ENCODE peak calls at places on chromosome 4, in five cellular contexts. Z, Q, U, B and S are unnamed samples.

GRCh38 chr4:75895744-75896314 is 6.4 kb downstream of the PPEF2 start:
- DNase-seq in Z (no peak), Q (peak; percentile 57), U (peak; percentile 22), B (no peak), S (no peak)

GRCh38 chr4:27023366-27023765 is 162.7 kb downstream of the STIM2 start:
- DNase-seq in Z (no peak), Q (no peak), U (no peak), B (no peak), S (no peak)

GRCh38 chr4:95124906-95125504 is 367.2 kb downstream of the BMPR1B start:
- DNase-seq in Z (no peak), Q (peak; percentile 9), U (peak; percentile 7), B (no peak), S (no peak)

GRCh38 chr4:20529681-20530080 is 170.6 kb upstream of the PACRGL start:
- DNase-seq in Z (no peak), Q (no peak), U (no peak), B (no peak), S (no peak)

GRCh38 chr4:179399054-179399782 is 1957.0 kb upstream of the AGA start:
- DNase-seq in Z (no peak), Q (no peak), U (no peak), B (no peak), S (no peak)

GRCh38 chr4:2341911-2342652 is 76.4 kb downstream of the ZFYVE28 start:
- DNase-seq in Z (peak; percentile 34), Q (no peak), U (no peak), B (peak; percentile 39), S (peak; percentile 40)

GRCh38 chr4:25538430-25538829 is 117.2 kb upstream of the SLC34A2 start:
- DNase-seq in Z (no peak), Q (no peak), U (no peak), B (no peak), S (no peak)

GRCh38 chr4:101795704-101796103 is 5.2 kb downstream of the BANK1 start:
- DNase-seq in Z (no peak), Q (no peak), U (no peak), B (no peak), S (no peak)

GRCh38 chr4:15577508-15577907 is 77.6 kb downstream of the FBXL5 start:
- DNase-seq in Z (no peak), Q (no peak), U (no peak), B (no peak), S (no peak)

GRCh38 chr4:23483320-23483958 is 406.4 kb downstream of the PPARGC1A start:
- DNase-seq in Z (no peak), Q (no peak), U (no peak), B (no peak), S (no peak)

GRCh38 chr4:123444298-123444731 is 47.7 kb downstream of the SPRY1 start:
- DNase-seq in Z (no peak), Q (peak; percentile 39), U (no peak), B (no peak), S (no peak)
- TF ChIP-seq POLR2AphosphoS5 in Z (no peak), Q (peak; percentile 68), U (peak; percentile 71), B (no peak), S (no peak)

GRCh38 chr4:175986-176385 is 51.7 kb downstream of the ZNF718 start:
- DNase-seq in Z (no peak), Q (no peak), U (no peak), B (no peak), S (no peak)
- H3K9me3 ChIP-seq in Z (peaks cover 67% of the 10 kb centered on the region), Q (no peaks in the 10 kb centered on the region), U (peaks cover 14% of the 10 kb centered on the region), B (peaks cover 100% of the 10 kb centered on the region), S (peaks cover 78% of the 10 kb centered on the region)

DNA sequence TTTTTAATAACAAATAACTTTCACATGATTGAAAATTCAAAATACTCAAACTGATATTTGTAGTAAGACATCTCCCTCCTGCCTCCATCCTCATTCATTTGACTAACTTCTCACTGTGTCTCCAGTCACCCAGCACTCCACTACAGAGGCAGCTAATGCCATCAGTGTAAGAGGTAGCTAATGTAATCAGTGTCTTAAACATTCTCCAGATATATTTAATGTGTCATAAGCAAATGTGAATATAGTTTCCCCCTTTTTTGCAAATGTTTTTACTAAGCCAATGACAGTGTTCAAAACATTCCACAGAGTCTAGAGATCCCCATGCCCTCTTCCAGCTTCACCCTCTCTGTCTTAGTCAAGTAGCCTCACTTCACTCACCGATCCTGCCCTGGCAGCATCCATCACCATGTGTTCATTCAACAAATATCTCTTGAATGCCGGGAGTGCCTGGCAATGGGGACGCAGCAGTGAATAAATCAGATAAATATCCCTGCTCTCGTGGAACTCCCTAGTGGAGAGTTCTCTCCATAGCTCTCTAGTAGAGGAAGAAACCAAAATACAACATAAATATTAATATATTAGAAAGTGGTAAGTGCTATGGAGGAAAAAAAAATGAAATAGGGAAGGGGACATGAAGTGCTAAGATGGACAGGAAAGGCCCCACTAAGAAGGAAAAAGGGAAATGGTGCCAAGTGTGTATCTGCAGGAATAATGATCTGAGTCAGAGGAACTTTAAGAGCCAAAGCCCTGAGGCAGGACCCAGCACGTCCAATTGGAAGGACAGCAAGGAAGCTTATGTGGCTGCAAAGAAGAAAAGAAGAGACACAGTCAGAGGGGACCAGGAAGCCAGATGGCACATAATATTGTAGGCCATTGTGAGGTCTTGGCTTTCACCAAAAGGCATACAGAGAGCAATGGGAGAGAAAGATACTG is 18.7 kb downstream of the SCFD2 start:
- DNase-seq in Z (no peak), Q (no peak), U (no peak), B (no peak), S (no peak)
- H3K4me3 ChIP-seq in Z (no peak overlapping the region), Q (no peak overlapping the region), U (no peak overlapping the region), B (no peak overlapping the region), S (no peak overlapping the region)

GRCh38 chr4:145567471-145567870 is 51.7 kb upstream of the MMAA start:
- DNase-seq in Z (no peak), Q (no peak), U (no peak), B (no peak), S (no peak)

GRCh38 chr4:145564540-145564939 is 54.6 kb upstream of the MMAA start:
- DNase-seq in Z (no peak), Q (no peak), U (no peak), B (no peak), S (no peak)

GRCh38 chr4:145566086-145566708 is 53.0 kb upstream of the MMAA start:
- DNase-seq in Z (no peak), Q (no peak), U (no peak), B (no peak), S (no peak)

GRCh38 chr4:145565328-145565727 is 53.9 kb upstream of the MMAA start:
- DNase-seq in Z (no peak), Q (no peak), U (no peak), B (no peak), S (no peak)

DNA sequence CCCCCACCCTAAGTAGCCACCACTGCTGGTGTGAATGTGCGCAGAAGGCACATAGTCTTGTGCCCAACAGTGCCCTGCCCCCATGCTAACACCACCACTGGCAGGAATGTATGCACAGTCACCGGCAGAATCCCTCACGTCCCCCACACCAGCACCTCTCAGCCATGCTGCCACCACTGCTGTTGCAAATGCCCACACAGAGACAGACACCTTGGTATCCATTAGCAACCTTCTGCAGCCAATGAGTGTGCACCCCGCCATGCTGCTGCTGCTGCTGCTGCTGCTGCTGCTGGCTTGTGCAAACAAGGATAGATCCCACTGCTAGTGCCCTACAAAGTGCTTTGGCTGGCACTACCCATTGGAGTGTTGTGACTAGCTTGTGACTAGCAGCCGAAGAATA is 52.4 kb upstream of the MMAA start:
- DNase-seq in Z (no peak), Q (no peak), U (no peak), B (no peak), S (no peak)
- TF ChIP-seq POLR2AphosphoS5 in Z (no peak), Q (no peak), U (no peak), B (no peak), S (no peak)

GRCh38 chr4:128249787-128250668 is 37.6 kb downstream of the PGRMC2 start:
- DNase-seq in Z (no peak), Q (no peak), U (no peak), B (no peak), S (no peak)

GRCh38 chr4:128242601-128243000 is 45.0 kb downstream of the PGRMC2 start:
- DNase-seq in Z (no peak), Q (no peak), U (no peak), B (no peak), S (no peak)

GRCh38 chr4:128244379-128244778 is 43.2 kb downstream of the PGRMC2 start:
- DNase-seq in Z (no peak), Q (no peak), U (no peak), B (no peak), S (no peak)

GRCh38 chr4:128241981-128242380 is 45.6 kb downstream of the PGRMC2 start:
- DNase-seq in Z (no peak), Q (no peak), U (no peak), B (no peak), S (no peak)

DNA sequence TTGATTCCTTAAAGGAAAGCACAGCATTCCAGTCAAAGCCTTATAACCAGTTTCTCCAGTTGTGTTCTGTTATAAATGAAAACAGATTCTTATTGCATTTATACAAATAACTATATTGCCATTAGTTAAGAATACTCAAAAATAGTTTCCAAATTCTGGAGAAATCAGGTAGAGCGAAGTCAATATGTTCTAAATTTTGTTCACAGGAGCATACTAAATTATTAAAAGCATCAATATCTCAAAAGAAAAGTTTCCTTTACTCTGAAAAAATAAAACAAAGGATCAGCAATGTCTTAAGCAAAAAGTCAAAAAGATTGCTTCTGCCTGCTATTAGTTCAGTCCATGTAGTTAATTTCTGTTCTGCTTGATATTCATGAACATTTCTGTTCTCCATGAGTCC is 39.7 kb downstream of the PGRMC2 start:
- DNase-seq in Z (no peak), Q (no peak), U (no peak), B (no peak), S (no peak)
- H3K9me3 ChIP-seq in Z (no peaks in the 10 kb centered on the region), Q (no peaks in the 10 kb centered on the region), U (peaks cover 10% of the 10 kb centered on the region), B (peaks cover 25% of the 10 kb centered on the region), S (no peaks in the 10 kb centered on the region)

GRCh38 chr4:11426716-11427115 is 2.0 kb downstream of the HS3ST1 start:
- DNase-seq in Z (no peak), Q (no peak), U (no peak), B (no peak), S (no peak)

GRCh38 chr4:11428701-11429571 is at the start of gene HS3ST1:
- DNase-seq in Z (peak; percentile 87), Q (no peak), U (peak; percentile 39), B (peak; percentile 95), S (peak; percentile 70)

GRCh38 chr4:11428161-11428700 is 463 bp downstream of the HS3ST1 start:
- DNase-seq in Z (no peak), Q (no peak), U (no peak), B (peak; percentile 79), S (no peak)

GRCh38 chr4:11427201-11427996 is 1.3 kb downstream of the HS3ST1 start:
- DNase-seq in Z (no peak), Q (no peak), U (no peak), B (peak; percentile 79), S (no peak)

DNA sequence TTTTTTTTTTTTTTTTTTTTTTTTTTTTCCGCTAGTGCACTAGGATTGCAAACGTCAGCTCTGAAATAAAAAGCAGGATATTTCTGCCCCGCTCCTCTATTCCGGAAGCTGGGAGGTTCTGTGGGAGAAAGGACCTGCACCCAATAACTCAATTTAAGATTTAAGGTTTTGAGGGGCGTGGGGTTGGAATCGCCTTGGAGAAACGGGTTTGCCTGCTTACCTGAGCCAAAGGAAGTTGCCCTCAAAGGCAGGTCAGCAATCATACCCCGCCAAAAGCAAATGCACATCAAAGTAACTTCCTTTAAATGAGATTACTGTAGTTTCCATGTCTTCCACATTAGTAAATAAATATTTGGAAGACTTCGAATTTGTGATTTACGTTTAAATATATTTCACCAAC is 952 bp upstream of the HS3ST1 start:
- DNase-seq in Z (no peak), Q (no peak), U (no peak), B (no peak), S (no peak)
- H3K4me3 ChIP-seq in Z (peak overlapping the region; percentile 51), Q (no peak overlapping the region), U (peak overlapping the region; percentile 44), B (peak overlapping the region; percentile 67), S (peak overlapping the region; percentile 64)